ENCODE peak calls at places on chromosomes 16 and 17, in nine cellular contexts. E is uterus; Q is nephron progenitor cell; T is HTR-8/SVneo; X is stimulated activated CD4-positive, alpha-beta T cell treated with anti-CD3 and anti-CD28 coated beads, TNF-alpha, amount 100 ng/mL, for 48 hours; Y is CD4-positive, alpha-beta T cell; A is amniotic epithelial cell; W is fibroblast of the conjunctiva; K is DMS153. O is an unnamed sample.

GRCh38 chr17:41962768-41963434 is 3.7 kb upstream of the CNP start:
- DNase-seq in T (peak; percentile 90), K (no peak), X (peak; percentile 52), W (peak; percentile 37), E (peak; percentile 82), Q (peak; percentile 89), A (peak; percentile 37), Y (peak; percentile 69), O (no peak)

GRCh38 chr16:84380405-84380804 is 12.1 kb downstream of the ATP2C2 start:
- DNase-seq in W (no peak), X (no peak), E (no peak), Y (no peak), T (no peak), Q (no peak), K (no peak), A (no peak), O (no peak)

GRCh38 chr16:24539850-24540484 is 601 bp downstream of the RBBP6 start:
- DNase-seq in Q (peak; percentile 66), K (no peak), E (peak; percentile 59), Y (peak; percentile 42), T (no peak), W (no peak), X (no peak), A (peak; percentile 32), O (no peak)

GRCh38 chr16:69114976-69115355 is 9.5 kb downstream of the HAS3 start:
- DNase-seq in Q (no peak), K (no peak), T (no peak), E (no peak), Y (no peak), X (no peak), A (no peak), W (no peak), O (peak; percentile 74)

GRCh38 chr16:12141073-12141472 is 164.5 kb downstream of the SNX29 start:
- DNase-seq in E (no peak), K (no peak), A (no peak), Q (no peak), Y (no peak), W (no peak), T (no peak), X (peak; percentile 5), O (no peak)

GRCh38 chr17:2405247-2405926 is 4.5 kb upstream of the MNT start:
- DNase-seq in E (no peak), K (no peak), X (no peak), T (no peak), A (peak; percentile 89), W (peak; percentile 86), Y (no peak), Q (no peak), O (no peak)

GRCh38 chr17:46817901-46818209 is 637 bp downstream of the WNT3 start:
- DNase-seq in X (no peak), A (no peak), T (no peak), Q (no peak), E (no peak), W (no peak), Y (no peak), K (no peak), O (no peak)

GRCh38 chr16:22813223-22813945 is 578 bp upstream of the HS3ST2 start:
- DNase-seq in E (no peak), W (no peak), Q (peak; percentile 95), K (no peak), T (no peak), A (peak; percentile 1), X (peak; percentile 15), Y (no peak), O (no peak)

GRCh38 chr16:88826070-88826840 is 14.5 kb upstream of the APRT start:
- DNase-seq in Y (no peak), T (no peak), A (no peak), E (no peak), K (no peak), Q (no peak), W (no peak), X (no peak), O (no peak)

GRCh38 chr16:71320021-71320420 is 30.8 kb upstream of the CMTR2 start:
- DNase-seq in T (no peak), Y (no peak), E (no peak), W (no peak), X (no peak), K (no peak), Q (no peak), A (no peak), O (no peak)

GRCh38 chr17:44840936-44841335 is 6.7 kb upstream of the HIGD1B start:
- DNase-seq in Q (no peak), T (no peak), K (no peak), A (no peak), E (no peak), Y (no peak), X (no peak), W (no peak), O (no peak)

GRCh38 chr16:49921791-49922456 is 66.0 kb upstream of the ZNF423 start:
- DNase-seq in E (peak; percentile 65), Q (peak; percentile 77), T (peak; percentile 62), K (no peak), A (peak; percentile 3), Y (peak; percentile 36), X (peak; percentile 13), W (peak; percentile 17), O (no peak)

GRCh38 chr16:4330277-4330882 is 14.5 kb downstream of the GLIS2 start:
- DNase-seq in T (peak; percentile 83), E (peak; percentile 79), W (peak; percentile 49), K (no peak), Q (peak; percentile 83), Y (peak; percentile 66), X (peak; percentile 41), A (peak; percentile 54), O (peak; percentile 95)

GRCh38 chr17:5676012-5676411 is 91.7 kb upstream of the NLRP1 start:
- DNase-seq in A (no peak), T (no peak), W (no peak), K (no peak), X (no peak), Q (no peak), Y (no peak), E (no peak), O (no peak)

GRCh38 chr16:56960681-56961281 is 969 bp upstream of the CETP start:
- DNase-seq in X (no peak), W (no peak), K (no peak), Q (no peak), E (no peak), T (no peak), A (peak; percentile 54), Y (no peak), O (no peak)

GRCh38 chr16:85005278-85006069 is 5.9 kb downstream of the ZDHHC7 start:
- DNase-seq in W (peak; percentile 53), K (no peak), A (peak; percentile 68), T (no peak), Y (no peak), X (no peak), E (peak; percentile 57), Q (no peak), O (no peak)

GRCh38 chr16:3651461-3652372 is 2.8 kb upstream of the DNASE1 start:
- DNase-seq in Q (no peak), E (no peak), W (no peak), Y (no peak), X (no peak), T (no peak), A (no peak), K (no peak), O (peak; percentile 75)

GRCh38 chr16:89720520-89720858 is 209 bp downstream of the VPS9D1 start:
- DNase-seq in X (no peak), E (no peak), K (no peak), Y (peak; percentile 9), W (no peak), T (peak; percentile 25), A (peak; percentile 32), Q (peak; percentile 83), O (no peak)

GRCh38 chr17:79305831-79306687 is 231.4 kb downstream of the ENGASE start:
- DNase-seq in T (no peak), E (peak; percentile 37), W (no peak), Q (peak; percentile 46), K (peak; percentile 7), X (no peak), Y (no peak), A (no peak), O (no peak)

GRCh38 chr16:61616088-61616487 is 420.1 kb downstream of the CDH8 start:
- DNase-seq in X (no peak), K (no peak), E (no peak), W (no peak), A (no peak), T (no peak), Q (no peak), Y (no peak), O (no peak)

GRCh38 chr16:74456290-74456625 is 35.0 kb upstream of the CLEC18B start:
- DNase-seq in Y (no peak), K (no peak), A (no peak), W (no peak), T (no peak), E (no peak), Q (no peak), X (no peak), O (peak; percentile 74)

GRCh38 chr17:31510273-31511175 is 119.0 kb downstream of the RAB11FIP4 start:
- DNase-seq in T (no peak), A (no peak), Y (no peak), W (no peak), K (no peak), X (no peak), E (no peak), Q (no peak), O (no peak)

GRCh38 chr16:72860726-72861562 is 187.0 kb downstream of the ZFHX3 start:
- DNase-seq in Y (no peak), T (no peak), W (no peak), X (no peak), Q (no peak), A (no peak), K (no peak), E (no peak), O (no peak)

GRCh38 chr17:76074390-76075363 is at the start of gene GALR2:
- DNase-seq in Q (peak; percentile 55), T (no peak), Y (no peak), A (no peak), X (no peak), E (no peak), K (no peak), W (no peak), O (no peak)

GRCh38 chr16:64153718-64154117 is 968.1 kb downstream of the CDH11 start:
- DNase-seq in Y (no peak), K (no peak), A (peak; percentile 25), X (no peak), W (no peak), E (no peak), Q (no peak), T (no peak), O (no peak)

GRCh38 chr16:47019563-47019962 is 46.1 kb upstream of the DNAJA2 start:
- DNase-seq in E (no peak), T (no peak), X (no peak), W (no peak), Q (no peak), K (no peak), A (peak; percentile 17), Y (no peak), O (no peak)

GRCh38 chr17:2093349-2093748 is 38.4 kb downstream of the HIC1 start:
- DNase-seq in A (no peak), W (no peak), E (no peak), X (no peak), Q (no peak), T (no peak), Y (no peak), K (no peak), O (no peak)

GRCh38 chr17:47850692-47851573 is at the start of gene SP6:
- DNase-seq in T (peak; percentile 86), E (peak; percentile 50), A (peak; percentile 53), Y (peak; percentile 57), X (peak; percentile 35), K (peak; percentile 68), W (no peak), Q (peak; percentile 80), O (no peak)

GRCh38 chr17:75876190-75876937 is 2.0 kb downstream of the TRIM47 start:
- DNase-seq in E (no peak), W (no peak), Y (peak; percentile 83), K (peak; percentile 92), Q (peak; percentile 36), A (no peak), X (peak; percentile 64), T (no peak), O (no peak)

GRCh38 chr17:35577826-35578194 is 561 bp downstream of the PEX12 start:
- DNase-seq in E (no peak), W (no peak), K (no peak), Q (peak; percentile 28), A (peak; percentile 13), X (no peak), Y (no peak), T (no peak), O (no peak)

GRCh38 chr17:69367298-69367697 is 40.4 kb upstream of the ABCA5 start:
- DNase-seq in X (no peak), W (no peak), K (no peak), A (peak; percentile 2), T (no peak), Q (no peak), Y (no peak), E (no peak), O (no peak)

O was measured in mesenteric fat pad.